ENCODE peak calls at places on chromosomes 1 and 21, in nine cellular contexts. C is HEK293T; S is T-cell; L is stimulated activated CD4-positive, alpha-beta T cell treated with anti-CD3 and anti-CD28 coated beads, TNF-alpha, amount 100 ng/mL, for 1 hour; Q is CD4-positive, alpha-beta T cell; T is cardiac fibroblast; P is AG10803; J is ACHN; M is activated CD8-positive, alpha-beta memory T cell treated with anti-CD3 and anti-CD28 coated beads for 48 hours. E is an unnamed sample.

GRCh38 chr1:65141394-65141793 is 6.6 kb upstream of the AK4 start:
- DNase-seq in C (no peak), S (no peak), L (no peak), Q (no peak), T (peak), P (peak), J (no peak), M (no peak), E (no peak)

GRCh38 chr1:172320723-172321122 is 99.8 kb upstream of the C1orf105 start:
- DNase-seq in C (no peak), S (no peak), L (no peak), Q (no peak), T (peak), P (peak), J (no peak), M (no peak), E (no peak)

GRCh38 chr1:1068374-1069060 is 5.6 kb downstream of the RNF223 start:
- DNase-seq in C (no peak), S (peak), L (no peak), Q (peak), T (no peak), P (no peak), J (peak), M (no peak), E (no peak)

GRCh38 chr1:47438321-47439150 is 692 bp downstream of the FOXD2 start:
- DNase-seq in C (no peak), S (peak), L (no peak), Q (peak), T (no peak), P (no peak), J (no peak), M (no peak), E (no peak)

GRCh38 chr1:224489585-224490365 is 55.2 kb upstream of the WDR26 start:
- DNase-seq in C (no peak), S (no peak), L (no peak), Q (no peak), T (no peak), P (no peak), J (no peak), M (no peak), E (no peak)

GRCh38 chr1:23960291-23960718 is 677 bp downstream of the PNRC2 start:
- DNase-seq in C (no peak), S (no peak), L (no peak), Q (no peak), T (peak), P (peak), J (peak), M (no peak), E (no peak)

GRCh38 chr1:106022312-106022902 is 1034.1 kb upstream of the PRMT6 start:
- DNase-seq in C (no peak), S (no peak), L (no peak), Q (no peak), T (peak), P (peak), J (peak), M (no peak), E (no peak)

GRCh38 chr21:17726047-17726446 is 93.1 kb downstream of the C21orf91 start:
- DNase-seq in C (peak), S (no peak), L (no peak), Q (no peak), T (peak), P (peak), J (peak), M (no peak), E (no peak)

GRCh38 chr1:184973308-184974085 is 811 bp downstream of the NIBAN1 start:
- DNase-seq in C (peak), S (peak), L (peak), Q (peak), T (peak), P (peak), J (peak), M (peak), E (peak)

GRCh38 chr1:21311016-21311415 is 20.8 kb upstream of the ECE1 start:
- DNase-seq in C (no peak), S (no peak), L (no peak), Q (no peak), T (no peak), P (peak), J (no peak), M (no peak), E (no peak)

GRCh38 chr1:210830034-210831028 is 303.6 kb downstream of the KCNH1 start:
- DNase-seq in C (peak), S (no peak), L (no peak), Q (no peak), T (no peak), P (no peak), J (no peak), M (no peak), E (no peak)

E was measured in neuronal stem cell.